ENCODE peak calls at places on chromosome 10, in six cellular contexts. J, Z, R, Y, M and U are unnamed samples.

GRCh38 chr10:118835682-118836326 is 81.0 kb upstream of the CACUL1 start:
- DNase-seq in R (peak; percentile 92), M (no peak), Y (no peak), Z (peak; percentile 51), J (no peak), U (no peak)

GRCh38 chr10:29619273-29619672 is 15.5 kb downstream of the SVIL start:
- DNase-seq in R (no peak), Y (no peak), M (no peak), J (peak; percentile 75), Z (no peak), U (no peak)

GRCh38 chr10:14605231-14605925 is 169.3 kb downstream of the FAM107B start:
- DNase-seq in R (peak; percentile 15), Z (no peak), J (peak; percentile 44), M (no peak), Y (peak; percentile 72), U (no peak)

GRCh38 chr10:43049081-43049551 is 27.8 kb upstream of the RET start:
- DNase-seq in M (no peak), Y (no peak), Z (peak; percentile 8), J (no peak), R (no peak), U (no peak)

GRCh38 chr10:1115262-1115955 is 59.2 kb downstream of the WDR37 start:
- DNase-seq in J (no peak), Y (no peak), R (no peak), Z (no peak), M (no peak), U (no peak)

GRCh38 chr10:107914450-107915276 is 750.2 kb upstream of the SORCS1 start:
- DNase-seq in R (no peak), Y (no peak), J (no peak), Z (peak; percentile 74), M (no peak), U (no peak)

GRCh38 chr10:26507441-26507840 is 69.3 kb downstream of the APBB1IP start:
- DNase-seq in J (no peak), M (no peak), Y (no peak), R (no peak), Z (no peak), U (no peak)

GRCh38 chr10:35228058-35228457 is 101.4 kb downstream of the CREM start:
- DNase-seq in J (no peak), Z (no peak), M (no peak), R (no peak), Y (no peak), U (no peak)

GRCh38 chr10:62779487-62780248 is 24.9 kb upstream of the ADO start:
- DNase-seq in Z (no peak), Y (peak; percentile 9), R (no peak), J (no peak), M (no peak), U (peak; percentile 14)

GRCh38 chr10:29600821-29601220 is 34.0 kb downstream of the SVIL start:
- DNase-seq in M (no peak), R (no peak), Y (no peak), J (no peak), Z (no peak), U (no peak)

GRCh38 chr10:106424076-106424475 is 740.4 kb downstream of the SORCS1 start:
- DNase-seq in Z (no peak), M (no peak), Y (no peak), R (no peak), J (no peak), U (no peak)

GRCh38 chr10:29256019-29256418 is 32.9 kb upstream of the LYZL1 start:
- DNase-seq in Z (no peak), M (no peak), R (no peak), J (no peak), Y (no peak), U (no peak)

GRCh38 chr10:12975266-12975665 is 26.2 kb downstream of the CCDC3 start:
- DNase-seq in Y (no peak), R (no peak), J (no peak), M (no peak), Z (no peak), U (no peak)

GRCh38 chr10:92677708-92678107 is 12.0 kb upstream of the HHEX start:
- DNase-seq in Z (no peak), J (no peak), M (no peak), Y (no peak), R (no peak), U (no peak)

GRCh38 chr10:47413531-47414226 is 29.6 kb upstream of the ZNF488 start:
- DNase-seq in R (no peak), Y (peak; percentile 20), Z (no peak), J (no peak), M (no peak), U (no peak)

GRCh38 chr10:71697938-71698709 is 21.5 kb downstream of the C10orf105 start:
- DNase-seq in Z (no peak), R (no peak), M (no peak), Y (no peak), J (no peak), U (no peak)

GRCh38 chr10:29733323-29733722 is 98.6 kb upstream of the SVIL start:
- DNase-seq in Y (no peak), M (no peak), Z (no peak), J (no peak), R (no peak), U (no peak)

GRCh38 chr10:63977329-63977923 is 456.2 kb downstream of the REEP3 start:
- DNase-seq in R (peak; percentile 50), J (peak; percentile 43), Z (peak; percentile 61), Y (peak; percentile 44), M (no peak), U (no peak)

GRCh38 chr10:78357027-78357672 is 323.5 kb downstream of the RPS24 start:
- DNase-seq in M (peak; percentile 34), R (no peak), Y (no peak), Z (no peak), J (no peak), U (peak; percentile 73)

GRCh38 chr10:77214799-77215198 is 422.8 kb downstream of the KCNMA1 start:
- DNase-seq in M (no peak), R (no peak), J (no peak), Y (no peak), Z (no peak), U (no peak)

GRCh38 chr10:14674376-14675050 is 100.2 kb downstream of the FAM107B start:
- DNase-seq in Y (no peak), R (no peak), J (no peak), Z (no peak), M (no peak), U (no peak)

GRCh38 chr10:80201592-80202256 is 3.6 kb downstream of the ANXA11 start:
- DNase-seq in Z (no peak), J (no peak), M (no peak), Y (no peak), R (no peak), U (no peak)

GRCh38 chr10:80202934-80203834 is 2.2 kb downstream of the ANXA11 start:
- DNase-seq in R (peak; percentile 83), M (peak; percentile 34), Z (no peak), J (peak; percentile 77), Y (peak; percentile 65), U (no peak)

GRCh38 chr10:80199828-80200227 is 5.5 kb downstream of the ANXA11 start:
- DNase-seq in Y (peak; percentile 92), Z (no peak), J (no peak), R (no peak), M (no peak), U (no peak)

GRCh38 chr10:80200259-80200658 is 5.1 kb downstream of the ANXA11 start:
- DNase-seq in Z (no peak), J (no peak), R (no peak), Y (no peak), M (no peak), U (no peak)

DNA sequence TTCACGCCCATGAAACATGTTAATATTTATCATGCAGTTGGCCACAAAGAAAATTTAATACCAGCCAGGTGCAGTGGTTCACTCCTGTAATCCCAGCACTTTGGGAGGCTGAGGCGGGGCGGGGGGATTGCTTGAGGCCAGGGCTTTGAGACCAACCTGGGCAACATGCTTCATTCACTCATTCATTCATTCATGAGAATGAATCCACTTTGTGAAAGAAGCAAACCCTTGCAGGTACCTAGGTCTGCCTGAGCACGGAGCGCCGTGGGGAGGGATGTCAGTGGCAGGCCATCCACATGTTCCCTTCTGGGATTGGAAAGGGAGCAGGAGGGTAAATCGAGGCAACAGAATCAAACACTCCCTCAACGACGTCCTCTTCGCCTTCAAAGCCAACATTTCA is 4.7 kb downstream of the ANXA11 start:
- DNase-seq in M (no peak), Y (no peak), J (no peak), R (no peak), Z (no peak), U (no peak)
- H3K9ac ChIP-seq in M (no peak overlapping the region), Y (peak overlapping the region; percentile 55), J (no peak overlapping the region), R (peak overlapping the region; percentile 69), Z (no peak overlapping the region), U (no peak overlapping the region)

GRCh38 chr10:104331208-104331838 is 6.9 kb downstream of the ITPRIP start:
- DNase-seq in R (peak; percentile 44), Z (no peak), Y (peak; percentile 95), M (no peak), J (peak; percentile 70), U (no peak)
- TF ChIP-seq POLR2AphosphoS5 in R (peak; percentile 32), Z (no peak), Y (peak; percentile 86), M (peak; percentile 27), J (no peak), U (no peak)

GRCh38 chr10:101968286-101968685 is 87.7 kb downstream of the ARMH3 start:
- DNase-seq in Z (no peak), Y (no peak), R (no peak), M (no peak), J (no peak), U (no peak)
- H3K27ac ChIP-seq in Z (no peak overlapping the region), Y (no peak overlapping the region), R (no peak overlapping the region), M (no peak overlapping the region), J (no peak overlapping the region), U (no peak overlapping the region)

GRCh38 chr10:52316005-52316404 is 1.9 kb downstream of the DKK1 start:
- DNase-seq in J (no peak), M (no peak), Z (no peak), Y (peak; percentile 59), R (no peak), U (no peak)

GRCh38 chr10:52313350-52314006 is 603 bp upstream of the DKK1 start:
- DNase-seq in J (peak; percentile 52), Z (peak; percentile 58), M (no peak), Y (peak; percentile 69), R (peak; percentile 55), U (no peak)

GRCh38 chr10:52316500-52316899 is 2.4 kb downstream of the DKK1 start:
- DNase-seq in R (no peak), J (no peak), Y (peak; percentile 45), M (no peak), Z (no peak), U (no peak)

GRCh38 chr10:52314007-52314821 is at the start of gene DKK1:
- DNase-seq in J (peak; percentile 91), R (peak; percentile 86), M (peak; percentile 68), Z (peak; percentile 89), Y (peak; percentile 89), U (no peak)

DNA sequence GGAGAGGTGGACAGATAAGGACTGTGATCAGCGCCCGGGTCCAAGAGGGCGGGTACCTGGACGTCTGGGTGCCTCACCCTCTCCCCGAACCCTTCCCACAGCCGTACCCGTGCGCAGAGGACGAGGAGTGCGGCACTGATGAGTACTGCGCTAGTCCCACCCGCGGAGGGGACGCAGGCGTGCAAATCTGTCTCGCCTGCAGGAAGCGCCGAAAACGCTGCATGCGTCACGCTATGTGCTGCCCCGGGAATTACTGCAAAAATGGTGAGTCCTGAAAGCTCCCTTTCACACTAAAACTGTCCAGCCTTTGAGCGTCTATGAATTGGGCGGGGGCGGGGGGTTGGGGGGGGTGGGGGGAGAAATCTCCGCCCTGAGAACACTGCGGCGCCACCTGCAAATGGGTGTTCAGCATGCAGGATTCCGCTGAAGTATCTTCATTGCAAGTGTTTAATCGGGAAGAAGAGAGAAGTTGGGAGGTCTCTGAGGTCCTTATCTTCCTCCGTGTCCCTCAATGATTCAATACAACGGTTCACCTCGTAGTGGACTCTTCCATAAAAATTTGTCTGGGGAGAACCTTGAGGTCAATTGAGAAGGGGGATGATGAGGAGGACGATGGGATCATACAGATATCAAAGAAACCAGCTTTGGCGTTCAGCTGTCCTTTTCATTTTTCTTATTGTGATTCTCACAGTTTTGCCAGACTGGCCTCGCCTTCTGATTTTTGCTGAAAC is 906 bp downstream of the DKK1 start:
- DNase-seq in J (no peak), Y (no peak), Z (peak; percentile 53), M (no peak), R (no peak), U (no peak)
- H3K9ac ChIP-seq in J (peak overlapping the region; percentile 62), Y (peak overlapping the region; percentile 89), Z (peak overlapping the region; percentile 89), M (no peak overlapping the region), R (peak overlapping the region; percentile 84), U (no peak overlapping the region)